ENCODE peak calls at places on chromosomes 6 and 20, in six cellular contexts. B is amniotic stem cell; C is HuH-7.5; G is tibial nerve; H is effector memory CD4-positive, alpha-beta T cell; Z is astrocyte of the spinal cord. F is an unnamed sample.

GRCh38 chr20:2394411-2395055 is 13.8 kb downstream of the TGM6 start:
- DNase-seq in G (no peak), Z (no peak), B (no peak), C (no peak), H (no peak), F (no peak)

GRCh38 chr20:61092199-61092598 is 159.9 kb upstream of the CDH4 start:
- DNase-seq in Z (no peak), C (no peak), B (no peak), G (no peak), H (no peak), F (no peak)

GRCh38 chr6:118980063-118980462 is 45.1 kb upstream of the MCM9 start:
- DNase-seq in C (no peak), H (no peak), G (peak; percentile 67), Z (no peak), B (no peak), F (peak; percentile 68)

GRCh38 chr20:22974354-22974753 is 60.8 kb upstream of the SSTR4 start:
- DNase-seq in B (no peak), C (no peak), H (no peak), Z (no peak), G (no peak), F (peak; percentile 59)

GRCh38 chr6:138383776-138384175 is 6.1 kb downstream of the SMIM28 start:
- DNase-seq in C (no peak), Z (no peak), B (no peak), G (no peak), H (no peak), F (no peak)

GRCh38 chr6:85579581-85579980 is 14.1 kb downstream of the SNX14 start:
- DNase-seq in H (no peak), Z (no peak), B (no peak), G (no peak), C (no peak), F (no peak)

GRCh38 chr6:11111769-11112437 is 378 bp upstream of the ERVFRD-1 start:
- DNase-seq in C (no peak), Z (no peak), H (no peak), B (no peak), G (no peak), F (peak; percentile 33)

GRCh38 chr6:154509421-154510143 is 903 bp downstream of the CNKSR3 start:
- DNase-seq in Z (peak; percentile 29), G (no peak), H (no peak), B (no peak), C (no peak), F (peak; percentile 39)

GRCh38 chr20:31587545-31588389 is 17.3 kb upstream of the ID1 start:
- DNase-seq in G (no peak), H (no peak), C (peak; percentile 61), Z (no peak), B (no peak), F (peak; percentile 49)

GRCh38 chr20:3654326-3655031 is 8.7 kb downstream of the GFRA4 start:
- DNase-seq in G (no peak), C (no peak), Z (no peak), B (no peak), H (no peak), F (no peak)

GRCh38 chr6:95581073-95581472 is 3.7 kb downstream of the MANEA start:
- DNase-seq in C (no peak), B (no peak), H (no peak), Z (no peak), G (no peak), F (no peak)

GRCh38 chr6:161924516-161925116 is 650.8 kb upstream of the AGPAT4 start:
- DNase-seq in C (no peak), B (no peak), G (no peak), Z (no peak), H (no peak), F (no peak)

GRCh38 chr20:57157106-57157691 is 109.2 kb downstream of the BMP7 start:
- DNase-seq in B (no peak), C (no peak), G (no peak), Z (no peak), H (no peak), F (no peak)

GRCh38 chr20:31605902-31606677 is 1.0 kb downstream of the ID1 start:
- DNase-seq in B (no peak), Z (no peak), H (no peak), G (no peak), C (peak; percentile 76), F (peak; percentile 37)

GRCh38 chr6:18154507-18155272 is at the start of gene TPMT:
- DNase-seq in C (peak; percentile 59), G (no peak), H (no peak), B (no peak), Z (no peak), F (no peak)

GRCh38 chr6:138719011-138719635 is 54.4 kb upstream of the CCDC28A start:
- DNase-seq in H (no peak), Z (peak; percentile 61), C (no peak), G (peak; percentile 19), B (no peak), F (peak; percentile 15)

GRCh38 chr6:32218167-32218566 is 5.7 kb downstream of the NOTCH4 start:
- DNase-seq in C (no peak), B (no peak), Z (no peak), H (no peak), G (no peak), F (no peak)

GRCh38 chr6:151004415-151005024 is 139.0 kb downstream of the MTHFD1L start:
- DNase-seq in G (no peak), H (no peak), B (peak; percentile 81), Z (peak; percentile 93), C (no peak), F (peak; percentile 98)

GRCh38 chr6:145809785-145810184 is 4.8 kb downstream of the FBXO30 start:
- DNase-seq in H (no peak), B (no peak), Z (no peak), G (no peak), C (no peak), F (peak; percentile 50)

GRCh38 chr6:19731286-19731685 is 105.9 kb upstream of the ID4 start:
- DNase-seq in B (peak; percentile 48), Z (peak; percentile 88), H (no peak), C (no peak), G (no peak), F (peak; percentile 87)